ENCODE peak calls at places on chromosomes 4 and X, in four cellular contexts. One of them, this sample, is unnamed.

GRCh38 chr4:98242538-98242937 is 18.6 kb upstream of the RAP1GDS1 start:
- DNase-seq in cardiac muscle cell: no peak
- DNase-seq in CD8-positive, alpha-beta T cell: no peak
- DNase-seq in mammary epithelial cell: peak
- DNase-seq in this sample: no peak

GRCh38 chrX:130682990-130683389 is 220.0 kb downstream of the ENOX2 start:
- DNase-seq in CD8-positive, alpha-beta T cell: no peak
- DNase-seq in cardiac muscle cell: peak
- DNase-seq in mammary epithelial cell: no peak
- DNase-seq in this sample: no peak

GRCh38 chrX:123223859-123224258 is 39.8 kb downstream of the GRIA3 start:
- DNase-seq in cardiac muscle cell: no peak
- DNase-seq in mammary epithelial cell: no peak
- DNase-seq in CD8-positive, alpha-beta T cell: no peak
- DNase-seq in this sample: no peak

GRCh38 chr4:177229331-177229730 is 80.3 kb upstream of the NEIL3 start:
- DNase-seq in CD8-positive, alpha-beta T cell: no peak
- DNase-seq in cardiac muscle cell: peak
- DNase-seq in mammary epithelial cell: no peak
- DNase-seq in this sample: no peak

GRCh38 chrX:25721564-25721963 is 416.6 kb upstream of the MAGEB18 start:
- DNase-seq in cardiac muscle cell: peak
- DNase-seq in CD8-positive, alpha-beta T cell: no peak
- DNase-seq in mammary epithelial cell: no peak
- DNase-seq in this sample: no peak

GRCh38 chr4:21507439-21507838 is 441.1 kb downstream of the KCNIP4 start:
- DNase-seq in CD8-positive, alpha-beta T cell: no peak
- DNase-seq in mammary epithelial cell: peak
- DNase-seq in cardiac muscle cell: peak
- DNase-seq in this sample: no peak

GRCh38 chr4:37631551-37631950 is 54.6 kb downstream of the RELL1 start:
- DNase-seq in CD8-positive, alpha-beta T cell: no peak
- DNase-seq in cardiac muscle cell: peak
- DNase-seq in mammary epithelial cell: no peak
- DNase-seq in this sample: no peak

GRCh38 chr4:54497947-54498346 is 159.8 kb upstream of the KIT start:
- DNase-seq in mammary epithelial cell: no peak
- DNase-seq in cardiac muscle cell: no peak
- DNase-seq in CD8-positive, alpha-beta T cell: no peak
- DNase-seq in this sample: no peak

GRCh38 chrX:41559662-41560061 is 112.5 kb downstream of the NYX start:
- DNase-seq in cardiac muscle cell: peak
- DNase-seq in CD8-positive, alpha-beta T cell: peak
- DNase-seq in mammary epithelial cell: no peak
- DNase-seq in this sample: no peak

GRCh38 chr4:109990307-109991257 is 77.9 kb downstream of the EGF start:
- DNase-seq in cardiac muscle cell: no peak
- DNase-seq in mammary epithelial cell: no peak
- DNase-seq in CD8-positive, alpha-beta T cell: no peak
- DNase-seq in this sample: no peak

GRCh38 chrX:104565791-104566687 is at the start of gene IL1RAPL2:
- DNase-seq in cardiac muscle cell: peak
- DNase-seq in CD8-positive, alpha-beta T cell: no peak
- DNase-seq in mammary epithelial cell: peak
- DNase-seq in this sample: no peak

GRCh38 chr4:176193898-176194297 is 1.5 kb downstream of the SPATA4 start:
- DNase-seq in CD8-positive, alpha-beta T cell: no peak
- DNase-seq in cardiac muscle cell: peak
- DNase-seq in mammary epithelial cell: peak
- DNase-seq in this sample: no peak

GRCh38 chr4:101102114-101102752 is 245.1 kb downstream of the PPP3CA start:
- DNase-seq in mammary epithelial cell: peak
- DNase-seq in CD8-positive, alpha-beta T cell: no peak
- DNase-seq in cardiac muscle cell: peak
- DNase-seq in this sample: no peak

GRCh38 chrX:102714994-102715393 is 2.7 kb downstream of the GPRASP2 start:
- DNase-seq in cardiac muscle cell: no peak
- DNase-seq in mammary epithelial cell: no peak
- DNase-seq in CD8-positive, alpha-beta T cell: no peak
- DNase-seq in this sample: no peak

GRCh38 chrX:102712967-102713677 is 874 bp downstream of the GPRASP2 start:
- DNase-seq in mammary epithelial cell: peak
- DNase-seq in CD8-positive, alpha-beta T cell: peak
- DNase-seq in cardiac muscle cell: peak
- DNase-seq in this sample: no peak

GRCh38 chrX:102712216-102712966 is at the start of gene GPRASP2:
- DNase-seq in mammary epithelial cell: peak
- DNase-seq in CD8-positive, alpha-beta T cell: peak
- DNase-seq in cardiac muscle cell: peak
- DNase-seq in this sample: no peak

GRCh38 chrX:102708900-102709299 is 3.3 kb upstream of the GPRASP2 start:
- DNase-seq in CD8-positive, alpha-beta T cell: no peak
- DNase-seq in cardiac muscle cell: no peak
- DNase-seq in mammary epithelial cell: no peak
- DNase-seq in this sample: no peak

DNA sequence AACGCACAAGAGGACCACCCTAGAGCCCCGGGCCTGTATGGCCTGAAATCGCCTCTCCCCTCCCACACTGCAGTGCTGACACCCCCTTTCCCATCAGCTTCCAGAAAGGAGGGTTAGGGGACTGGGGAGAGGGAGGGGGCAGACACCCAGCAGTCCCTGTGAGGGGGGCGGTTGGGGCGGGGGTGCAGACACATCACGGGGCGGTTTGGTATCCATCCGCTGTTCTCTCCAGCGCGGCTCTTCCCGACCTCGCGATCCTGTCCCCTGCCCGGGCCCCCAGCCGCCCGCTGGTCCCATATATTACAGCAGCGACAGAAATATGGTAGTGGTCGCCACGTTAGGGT is 404 bp upstream of the GPRASP2 start:
- DNase-seq in mammary epithelial cell: no peak
- DNase-seq in cardiac muscle cell: no peak
- DNase-seq in CD8-positive, alpha-beta T cell: no peak
- DNase-seq in this sample: no peak
- H3K4me3 ChIP-seq in mammary epithelial cell: peak
- H3K4me3 ChIP-seq in cardiac muscle cell: peak
- H3K4me3 ChIP-seq in CD8-positive, alpha-beta T cell: peak
- H3K4me3 ChIP-seq in this sample: peak

DNA sequence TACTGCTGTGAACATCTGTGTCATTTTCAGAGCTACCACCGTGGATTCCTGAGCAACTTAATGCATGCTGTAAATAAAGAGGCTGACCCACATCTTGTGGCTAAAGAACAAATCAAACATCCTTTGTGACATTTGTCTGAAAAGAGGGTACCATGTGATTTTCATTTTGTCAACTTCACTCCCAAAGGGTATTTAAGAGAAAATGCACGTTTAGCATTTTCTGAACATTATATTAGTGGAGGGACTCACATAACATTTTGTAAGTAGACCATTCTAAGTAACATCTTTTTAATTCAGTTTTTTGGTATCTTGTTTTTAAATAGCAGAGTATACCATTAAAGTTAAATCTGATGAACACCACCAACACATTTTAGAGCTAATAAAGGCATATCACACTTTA is 17.0 kb upstream of the CPE start:
- DNase-seq in mammary epithelial cell: no peak
- DNase-seq in CD8-positive, alpha-beta T cell: no peak
- DNase-seq in cardiac muscle cell: no peak
- DNase-seq in this sample: no peak
- TF ChIP-seq CTCF in mammary epithelial cell: no peak
- TF ChIP-seq CTCF in CD8-positive, alpha-beta T cell: no peak
- TF ChIP-seq CTCF in cardiac muscle cell: no peak
- TF ChIP-seq CTCF in this sample: no peak

GRCh38 chrX:37684426-37684825 is 1.2 kb upstream of the XK start:
- DNase-seq in mammary epithelial cell: no peak
- DNase-seq in CD8-positive, alpha-beta T cell: no peak
- DNase-seq in cardiac muscle cell: no peak
- DNase-seq in this sample: no peak

GRCh38 chrX:37686348-37686736 is 751 bp downstream of the XK start:
- DNase-seq in CD8-positive, alpha-beta T cell: no peak
- DNase-seq in mammary epithelial cell: no peak
- DNase-seq in cardiac muscle cell: no peak
- DNase-seq in this sample: no peak

GRCh38 chrX:37684918-37685317 is 673 bp upstream of the XK start:
- DNase-seq in cardiac muscle cell: no peak
- DNase-seq in mammary epithelial cell: no peak
- DNase-seq in CD8-positive, alpha-beta T cell: no peak
- DNase-seq in this sample: no peak

GRCh38 chrX:37685452-37686347 is at the start of gene XK:
- DNase-seq in CD8-positive, alpha-beta T cell: peak
- DNase-seq in mammary epithelial cell: peak
- DNase-seq in cardiac muscle cell: peak
- DNase-seq in this sample: no peak

DNA sequence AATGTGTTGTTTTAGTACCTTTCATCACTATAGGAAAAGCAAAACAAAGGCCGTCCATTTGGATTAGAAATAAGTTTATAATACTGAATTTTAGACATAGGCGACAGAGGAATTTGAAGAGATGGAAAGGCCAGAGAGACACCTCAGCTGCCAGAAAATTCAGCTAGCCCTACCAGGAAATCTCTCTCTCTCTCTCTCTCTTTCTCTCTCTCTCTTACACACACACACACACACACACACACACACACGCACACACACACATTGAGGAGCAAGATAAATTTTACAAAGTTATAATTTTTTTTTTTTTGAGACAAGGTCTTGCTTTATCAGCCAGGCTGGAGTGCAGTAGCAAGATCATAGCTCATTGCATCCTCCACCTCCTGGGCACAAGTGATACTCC is 1.4 kb downstream of the XK start:
- DNase-seq in cardiac muscle cell: no peak
- DNase-seq in mammary epithelial cell: no peak
- DNase-seq in CD8-positive, alpha-beta T cell: no peak
- DNase-seq in this sample: no peak
- H3K4me3 ChIP-seq in cardiac muscle cell: no peak
- H3K4me3 ChIP-seq in mammary epithelial cell: no peak
- H3K4me3 ChIP-seq in CD8-positive, alpha-beta T cell: no peak
- H3K4me3 ChIP-seq in this sample: no peak

GRCh38 chrX:95907081-95907480 is 777.6 kb upstream of the DIAPH2 start:
- DNase-seq in cardiac muscle cell: no peak
- DNase-seq in CD8-positive, alpha-beta T cell: no peak
- DNase-seq in mammary epithelial cell: no peak
- DNase-seq in this sample: no peak

GRCh38 chrX:95903490-95903889 is 781.2 kb upstream of the DIAPH2 start:
- DNase-seq in CD8-positive, alpha-beta T cell: no peak
- DNase-seq in cardiac muscle cell: peak
- DNase-seq in mammary epithelial cell: no peak
- DNase-seq in this sample: no peak
- TF ChIP-seq CTCF in CD8-positive, alpha-beta T cell: no peak
- TF ChIP-seq CTCF in cardiac muscle cell: no peak
- TF ChIP-seq CTCF in mammary epithelial cell: no peak
- TF ChIP-seq CTCF in this sample: peak